ENCODE peak calls at places on chromosomes 1 and 21, in four cellular contexts. Z, O, W and Q are unnamed samples.

GRCh38 chr1:114428083-114428754 is 82.8 kb downstream of the TRIM33 start:
- DNase-seq in Z (no peak), O (no peak), W (peak; percentile 16), Q (no peak)

GRCh38 chr21:44455524-44456206 is 355 bp downstream of the LRRC3 start:
- DNase-seq in W (no peak), Z (no peak), O (peak; percentile 83), Q (peak; percentile 40)

GRCh38 chr1:178263341-178263740 is 169.4 kb downstream of the RASAL2 start:
- DNase-seq in Z (no peak), W (no peak), O (no peak), Q (no peak)

GRCh38 chr1:246677842-246678241 is 46.4 kb upstream of the SCCPDH start:
- DNase-seq in Z (no peak), O (no peak), W (no peak), Q (no peak)

GRCh38 chr1:222521299-222522104 is 26.4 kb downstream of the HHIPL2 start:
- DNase-seq in O (no peak), W (no peak), Z (no peak), Q (no peak)

GRCh38 chr1:24991242-24992037 is 61.4 kb upstream of the RUNX3 start:
- DNase-seq in Z (no peak), O (no peak), W (no peak), Q (no peak)

GRCh38 chr21:46099476-46099875 is 1.6 kb downstream of the COL6A2 start:
- DNase-seq in O (peak; percentile 85), W (no peak), Z (no peak), Q (peak; percentile 11)

GRCh38 chr1:76237201-76237600 is 162.7 kb downstream of the ST6GALNAC3 start:
- DNase-seq in Z (no peak), W (no peak), O (no peak), Q (no peak)

GRCh38 chr1:91724231-91724630 is 161.7 kb downstream of the TGFBR3 start:
- DNase-seq in O (no peak), Z (no peak), W (no peak), Q (no peak)

GRCh38 chr1:212514056-212514614 is 81.4 kb downstream of the NENF start:
- DNase-seq in W (no peak), O (peak; percentile 70), Z (no peak), Q (no peak)
- H3K27ac ChIP-seq in W (no peak overlapping the region), O (no peak overlapping the region), Z (no peak overlapping the region), Q (no peak overlapping the region)

DNA sequence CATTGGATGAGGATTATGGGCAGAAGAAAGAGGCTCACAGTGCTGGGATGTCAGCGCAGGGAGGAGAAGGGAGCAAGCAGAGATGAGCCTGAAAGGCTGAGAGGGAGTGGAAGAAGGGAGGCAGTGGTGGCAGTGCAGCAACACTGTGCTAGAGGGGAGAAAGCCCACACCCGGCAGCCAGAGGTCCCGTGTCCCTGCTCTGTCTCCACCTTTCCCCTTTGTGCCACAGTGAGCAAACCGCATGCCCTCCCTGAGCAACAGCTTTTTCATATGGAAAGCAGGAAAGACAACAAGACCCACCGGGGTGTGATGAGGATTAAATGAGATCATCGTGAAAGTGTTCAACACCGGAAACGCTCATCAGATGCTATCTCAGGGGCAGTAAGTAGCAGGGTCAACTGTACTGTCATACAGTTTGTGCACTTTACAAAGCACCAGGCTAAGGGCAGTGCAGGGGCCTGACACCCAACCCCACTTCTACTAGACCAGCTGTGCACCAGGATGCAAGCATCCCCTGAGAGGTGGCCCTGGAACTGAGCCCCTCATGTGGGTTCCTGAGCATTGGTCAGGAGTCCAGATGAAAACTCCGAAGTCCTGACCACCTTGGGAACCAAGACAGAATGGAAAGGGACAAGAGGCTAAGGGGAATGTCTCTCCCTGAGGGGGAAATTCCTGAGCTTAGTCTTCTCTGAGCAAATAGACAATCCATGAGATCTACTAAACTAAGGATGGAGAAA is 9.1 kb downstream of the NHLH1 start:
- DNase-seq in Z (no peak), O (no peak), W (no peak), Q (no peak)
- H3K27ac ChIP-seq in Z (no peak overlapping the region), O (peak overlapping the region; percentile 55), W (no peak overlapping the region), Q (peak overlapping the region; percentile 91)

GRCh38 chr1:2525896-2526823 is at the start of gene PANK4:
- DNase-seq in Z (peak; percentile 74), W (peak; percentile 89), O (peak; percentile 96), Q (peak; percentile 87)
- H3K27ac ChIP-seq in Z (no peak within 1 kb of the TSS), W (peak within 1 kb of the TSS; percentile 81), O (peak within 1 kb of the TSS; percentile 70), Q (peak within 1 kb of the TSS; percentile 84)

GRCh38 chr21:41874611-41875010 is 4.5 kb downstream of the PRDM15 start:
- DNase-seq in W (no peak), Z (no peak), O (no peak), Q (no peak)
- H3K27ac ChIP-seq in W (no peak overlapping the region), Z (no peak overlapping the region), O (no peak overlapping the region), Q (no peak overlapping the region)

DNA sequence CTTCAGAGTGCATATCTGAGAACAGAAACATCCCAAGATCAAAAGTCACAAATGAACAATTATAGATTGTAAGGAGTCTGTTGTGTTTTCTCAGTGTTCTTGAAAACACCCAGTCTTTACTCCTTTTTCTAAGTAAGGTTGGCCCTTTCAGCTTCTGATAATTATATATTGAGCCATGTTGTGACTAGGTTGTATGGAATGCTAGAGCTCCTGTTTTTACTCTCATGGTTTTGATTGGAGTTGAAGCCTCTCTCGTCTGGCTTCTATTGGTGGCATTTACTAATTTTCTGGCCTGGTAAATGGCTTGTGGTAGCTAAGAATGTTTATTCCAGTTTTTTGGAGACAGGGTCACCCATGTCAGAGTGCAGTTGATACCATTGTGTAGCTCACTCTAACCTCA is 84.7 kb downstream of the NDUFS5 start:
- DNase-seq in Z (no peak), W (no peak), O (no peak), Q (no peak)
- H3K27ac ChIP-seq in Z (no peak overlapping the region), W (no peak overlapping the region), O (peak overlapping the region; percentile 99), Q (peak overlapping the region; percentile 37)